ENCODE peak calls at places on chromosomes 1 and 21, in eight cellular contexts. X is breast epithelium, N is GM23338, A is GM12892, P is suprapubic skin, Z is sigmoid colon, C is SK-N-SH, S is Panc1. I is an unnamed sample.

GRCh38 chr1:211648336-211648735 is 27.1 kb downstream of the NEK2 start:
- DNase-seq in X (no peak), N (no peak), A (no peak), P (no peak), Z (no peak), C (no peak), S (no peak), I (no peak)

GRCh38 chr1:167401260-167401873 is 117.0 kb downstream of the CD247 start:
- DNase-seq in X (peak), N (peak), A (no peak), P (no peak), Z (no peak), C (peak), S (peak), I (peak)

GRCh38 chr1:98342556-98342955 is 319.0 kb upstream of the SNX7 start:
- DNase-seq in X (no peak), N (no peak), A (no peak), P (no peak), Z (no peak), C (no peak), S (no peak), I (no peak)

GRCh38 chr1:4654764-4655673 is 610 bp downstream of the AJAP1 start:
- DNase-seq in X (no peak), N (no peak), A (no peak), P (no peak), Z (no peak), C (peak), S (no peak), I (no peak)

GRCh38 chr1:18992646-18993045 is 36.2 kb upstream of the IFFO2 start:
- DNase-seq in X (no peak), N (no peak), A (no peak), P (peak), Z (no peak), C (no peak), S (no peak), I (no peak)

GRCh38 chr1:112501810-112502641 is 6.7 kb upstream of the WNT2B start:
- DNase-seq in X (peak), N (peak), A (peak), P (peak), Z (peak), C (peak), S (peak), I (peak)

GRCh38 chr21:44456207-44456914 is 1.1 kb downstream of the LRRC3 start:
- DNase-seq in X (no peak), N (peak), A (no peak), P (peak), Z (peak), C (no peak), S (no peak), I (peak)

GRCh38 chr21:39314155-39315027 is 959 bp upstream of the BRWD1 start:
- DNase-seq in X (no peak), N (peak), A (no peak), P (no peak), Z (peak), C (no peak), S (no peak), I (peak)

GRCh38 chr1:22317231-22317919 is 134.3 kb upstream of the ZBTB40 start:
- DNase-seq in X (no peak), N (peak), A (peak), P (no peak), Z (no peak), C (peak), S (no peak), I (peak)

GRCh38 chr1:45146833-45147232 is 59.6 kb downstream of the ZSWIM5 start:
- DNase-seq in X (no peak), N (no peak), A (no peak), P (no peak), Z (no peak), C (no peak), S (no peak), I (no peak)

GRCh38 chr1:5198328-5198727 is 543.9 kb downstream of the AJAP1 start:
- DNase-seq in X (no peak), N (no peak), A (no peak), P (no peak), Z (no peak), C (no peak), S (no peak), I (no peak)

GRCh38 chr1:161069731-161070270 is at the start of gene ARHGAP30:
- DNase-seq in X (peak), N (peak), A (peak), P (no peak), Z (peak), C (no peak), S (no peak), I (peak)

GRCh38 chr1:171715813-171716251 is 26.0 kb downstream of the VAMP4 start:
- DNase-seq in X (no peak), N (peak), A (no peak), P (no peak), Z (no peak), C (no peak), S (no peak), I (no peak)

GRCh38 chr21:14712121-14712520 is 166.0 kb upstream of the SAMSN1 start:
- DNase-seq in X (no peak), N (no peak), A (no peak), P (no peak), Z (no peak), C (no peak), S (no peak), I (no peak)

GRCh38 chr1:62128765-62129164 is 65.9 kb upstream of the L1TD1 start:
- DNase-seq in X (no peak), N (no peak), A (no peak), P (no peak), Z (no peak), C (no peak), S (no peak), I (no peak)

GRCh38 chr21:45574691-45575090 is 32.5 kb upstream of the SLC19A1 start:
- DNase-seq in X (no peak), N (no peak), A (no peak), P (peak), Z (peak), C (peak), S (no peak), I (no peak)

GRCh38 chr1:155254714-155255242 is 505 bp downstream of the ENTREP3 start:
- DNase-seq in X (no peak), N (no peak), A (peak), P (peak), Z (peak), C (peak), S (no peak), I (no peak)

GRCh38 chr1:201026746-201027145 is 3.2 kb upstream of the KIF21B start:
- DNase-seq in X (no peak), N (no peak), A (no peak), P (no peak), Z (no peak), C (no peak), S (no peak), I (no peak)

GRCh38 chr1:87594736-87595383 is 266.2 kb downstream of the LMO4 start:
- DNase-seq in X (no peak), N (no peak), A (no peak), P (no peak), Z (no peak), C (no peak), S (no peak), I (no peak)

GRCh38 chr1:115041654-115042053 is 12.0 kb downstream of the TSHB start:
- DNase-seq in X (no peak), N (peak), A (no peak), P (no peak), Z (no peak), C (no peak), S (no peak), I (no peak)

GRCh38 chr1:247334378-247335133 is 2.9 kb upstream of the ZNF496 start:
- DNase-seq in X (no peak), N (no peak), A (no peak), P (no peak), Z (no peak), C (peak), S (no peak), I (no peak)

GRCh38 chr1:12565966-12566352 is 52.1 kb downstream of the DHRS3 start:
- DNase-seq in X (no peak), N (no peak), A (no peak), P (no peak), Z (no peak), C (no peak), S (no peak), I (no peak)

GRCh38 chr21:22904385-22904784 is 1906.2 kb downstream of the NCAM2 start:
- DNase-seq in X (no peak), N (no peak), A (no peak), P (no peak), Z (no peak), C (no peak), S (no peak), I (no peak)

GRCh38 chr1:184291701-184292100 is 95.1 kb upstream of the C1orf21 start:
- DNase-seq in X (no peak), N (no peak), A (no peak), P (no peak), Z (no peak), C (no peak), S (no peak), I (no peak)

GRCh38 chr1:78102082-78102481 is 56.3 kb downstream of the GIPC2 start:
- DNase-seq in X (no peak), N (no peak), A (no peak), P (no peak), Z (no peak), C (no peak), S (no peak), I (no peak)

GRCh38 chr1:17538428-17539130 is 919 bp upstream of the ARHGEF10L start:
- DNase-seq in X (peak), N (peak), A (no peak), P (peak), Z (peak), C (peak), S (no peak), I (no peak)

GRCh38 chr1:93909146-93910050 is at the start of gene GCLM:
- DNase-seq in X (peak), N (peak), A (peak), P (peak), Z (peak), C (peak), S (peak), I (peak)

GRCh38 chr1:179369751-179370341 is 4.1 kb downstream of the AXDND1 start:
- DNase-seq in X (no peak), N (peak), A (peak), P (no peak), Z (no peak), C (peak), S (peak), I (peak)

GRCh38 chr1:15153842-15154479 is 414 bp downstream of the TMEM51 start:
- DNase-seq in X (no peak), N (peak), A (peak), P (no peak), Z (peak), C (peak), S (no peak), I (peak)

GRCh38 chr1:110647254-110647891 is 27.4 kb downstream of the KCNA3 start:
- DNase-seq in X (no peak), N (no peak), A (no peak), P (no peak), Z (no peak), C (no peak), S (no peak), I (no peak)

GRCh38 chr21:17925000-17925610 is 105.9 kb upstream of the C21orf91 start:
- DNase-seq in X (no peak), N (peak), A (no peak), P (no peak), Z (no peak), C (peak), S (peak), I (no peak)

GRCh38 chr1:16220101-16220500 is 7.6 kb upstream of the ARHGEF19 start:
- DNase-seq in X (no peak), N (no peak), A (no peak), P (no peak), Z (no peak), C (no peak), S (no peak), I (no peak)

GRCh38 chr1:62281922-62282555 is 37.2 kb downstream of the KANK4 start:
- DNase-seq in X (no peak), N (no peak), A (no peak), P (no peak), Z (no peak), C (no peak), S (no peak), I (no peak)

GRCh38 chr1:66247415-66248208 is 286.3 kb upstream of the SGIP1 start:
- DNase-seq in X (no peak), N (no peak), A (no peak), P (no peak), Z (no peak), C (no peak), S (no peak), I (no peak)

DNA sequence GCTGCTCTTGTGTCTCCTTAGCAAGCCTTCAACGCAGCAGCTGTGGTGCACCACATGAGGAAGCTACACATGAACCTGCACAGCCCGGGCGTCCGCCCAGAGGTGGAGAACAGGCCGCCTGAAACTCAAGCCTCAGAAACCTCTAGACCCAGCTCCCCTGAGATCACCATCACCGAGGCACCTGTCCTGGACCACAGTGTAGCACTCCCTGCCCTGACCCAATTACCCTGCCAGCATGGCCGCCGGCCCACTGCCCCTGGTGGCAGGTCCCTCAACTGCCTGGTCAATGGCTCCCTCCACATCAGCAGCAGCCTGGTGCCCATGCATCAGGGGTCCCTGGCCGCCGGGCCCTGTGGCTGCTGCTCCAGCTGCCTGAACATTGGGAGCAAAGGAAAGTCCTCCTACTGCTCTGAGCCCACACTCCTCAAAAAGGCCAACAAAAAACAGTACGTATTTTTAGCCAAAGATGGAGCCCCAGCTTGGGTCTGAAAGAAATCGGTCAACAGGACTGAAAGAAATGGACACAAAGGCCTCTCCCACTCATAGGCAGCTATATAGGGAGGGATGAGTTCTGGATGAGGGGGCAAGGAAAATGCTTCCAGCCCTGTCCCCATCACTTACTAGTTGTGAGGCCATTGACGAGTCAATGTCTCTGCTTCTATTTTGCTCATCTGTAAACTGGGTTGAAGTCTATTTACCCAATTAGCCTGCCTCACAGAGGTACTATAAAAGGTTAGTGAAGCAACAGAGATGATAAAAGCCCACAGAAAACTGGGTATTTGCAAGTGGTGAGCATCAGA is 28.5 kb downstream of the CAMK1G start:
- DNase-seq in X (no peak), N (no peak), A (no peak), P (no peak), Z (no peak), C (no peak), S (no peak), I (no peak)
- TF ChIP-seq POLR2AphosphoS5 in X (no peak), N (no peak), A (no peak), P (no peak), Z (no peak), C (no peak), S (no peak), I (no peak)

GRCh38 chr1:226636847-226637096 is 88.2 kb downstream of the STUM start:
- DNase-seq in X (no peak), N (no peak), A (no peak), P (no peak), Z (no peak), C (no peak), S (no peak), I (no peak)

GRCh38 chr1:226634156-226634588 is 85.6 kb downstream of the STUM start:
- DNase-seq in X (peak), N (peak), A (peak), P (peak), Z (peak), C (peak), S (peak), I (peak)

GRCh38 chr1:226634611-226635246 is 86.2 kb downstream of the STUM start:
- DNase-seq in X (no peak), N (no peak), A (no peak), P (peak), Z (peak), C (no peak), S (no peak), I (no peak)

GRCh38 chr1:226637147-226637935 is 88.8 kb downstream of the STUM start:
- DNase-seq in X (no peak), N (peak), A (no peak), P (peak), Z (peak), C (no peak), S (no peak), I (no peak)

GRCh38 chr1:226635456-226635941 is 86.9 kb downstream of the STUM start:
- DNase-seq in X (no peak), N (no peak), A (no peak), P (peak), Z (peak), C (no peak), S (no peak), I (no peak)
- TF ChIP-seq POLR2AphosphoS5 in X (no peak), N (no peak), A (no peak), P (no peak), Z (no peak), C (no peak), S (no peak), I (no peak)

GRCh38 chr1:43546388-43547100 is 15.9 kb downstream of the PTPRF start:
- DNase-seq in X (no peak), N (no peak), A (no peak), P (no peak), Z (no peak), C (no peak), S (no peak), I (no peak)
- TF ChIP-seq POLR2AphosphoS5 in X (no peak), N (no peak), A (no peak), P (no peak), Z (no peak), C (no peak), S (no peak), I (no peak)

DNA sequence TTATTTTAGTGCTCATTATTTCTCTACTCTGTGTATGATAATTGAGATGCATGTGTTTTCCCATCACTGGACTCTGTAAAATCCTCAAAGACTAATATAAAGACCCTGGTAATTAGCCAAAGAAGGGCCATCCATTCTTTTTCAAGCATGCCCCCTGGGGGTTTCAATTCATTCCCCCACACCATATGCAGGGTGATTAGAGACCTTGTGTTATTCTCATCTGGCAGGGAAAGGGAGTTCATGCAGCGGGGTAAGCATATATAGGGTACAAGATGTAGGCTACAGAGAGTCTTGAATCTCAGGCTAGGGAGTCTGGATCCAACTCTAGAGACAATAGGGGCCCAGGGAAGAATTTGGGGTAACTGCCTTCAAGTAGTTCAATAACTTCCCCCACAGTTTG is 166.5 kb downstream of the TNR start:
- DNase-seq in X (no peak), N (peak), A (no peak), P (no peak), Z (no peak), C (no peak), S (no peak), I (no peak)
- TF ChIP-seq POLR2AphosphoS5 in X (no peak), N (peak), A (no peak), P (no peak), Z (no peak), C (no peak), S (no peak), I (no peak)

GRCh38 chr1:39754026-39754569 is 15.4 kb downstream of the PPIE start:
- DNase-seq in X (no peak), N (no peak), A (no peak), P (no peak), Z (no peak), C (no peak), S (no peak), I (no peak)
- TF ChIP-seq POLR2AphosphoS5 in X (no peak), N (no peak), A (no peak), P (no peak), Z (no peak), C (no peak), S (no peak), I (no peak)

DNA sequence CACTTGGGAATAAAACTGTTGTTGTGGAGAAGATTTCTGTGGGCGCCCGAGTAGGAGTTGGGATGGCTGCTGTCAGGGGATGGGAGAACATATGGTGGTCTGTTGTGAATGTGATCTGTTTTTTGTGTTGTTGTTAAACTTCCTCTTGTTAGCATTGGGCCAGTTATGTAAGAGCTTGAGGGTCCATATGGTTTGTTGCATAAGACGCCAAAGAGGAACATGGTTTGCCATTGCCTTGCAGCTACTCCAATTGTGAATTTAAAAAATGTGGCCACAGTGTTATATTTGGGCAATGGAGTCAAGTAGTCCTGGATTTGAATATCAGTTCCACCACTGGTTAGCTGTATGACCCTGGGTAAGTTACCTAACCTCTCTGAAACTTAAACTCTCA is 136.1 kb upstream of the JUN start:
- DNase-seq in X (no peak), N (no peak), A (no peak), P (no peak), Z (no peak), C (no peak), S (no peak), I (no peak)
- TF ChIP-seq POLR2AphosphoS5 in X (no peak), N (no peak), A (no peak), P (no peak), Z (no peak), C (no peak), S (no peak), I (no peak)